ENCODE peak calls at places on chromosome 21, in ten cellular contexts. C, M, D, J, F, Z, T, H, G and A are unnamed samples.
A peak's percentile ranks its signal among the peaks of the same experiment; 100 is the strongest.

GRCh38 chr21:21807598-21807903 is 809.3 kb downstream of the NCAM2 start:
- DNase-seq in D (no peak), M (no peak), T (no peak), F (no peak), H (no peak), C (no peak), J (no peak), Z (no peak), G (no peak), A (no peak)

GRCh38 chr21:20999567-21000169 is 1.5 kb downstream of the NCAM2 start:
- DNase-seq in J (peak; percentile 37), Z (peak; percentile 38), M (peak; percentile 59), F (no peak), G (peak; percentile 23), C (peak; percentile 54), T (peak; percentile 69), D (no peak), H (no peak), A (no peak)

GRCh38 chr21:39000496-39000895 is 182.8 kb downstream of the PSMG1 start:
- DNase-seq in J (no peak), G (no peak), D (no peak), M (no peak), T (peak; percentile 26), C (no peak), H (no peak), F (no peak), Z (no peak), A (no peak)

GRCh38 chr21:34775793-34776192 is 107.0 kb downstream of the CLIC6 start:
- DNase-seq in D (no peak), G (no peak), J (no peak), Z (no peak), C (no peak), F (no peak), T (no peak), H (no peak), M (no peak), A (no peak)

GRCh38 chr21:45365608-45366241 is 39.2 kb upstream of the COL18A1 start:
- DNase-seq in F (no peak), T (peak; percentile 86), D (no peak), J (no peak), G (no peak), M (peak; percentile 60), C (no peak), Z (no peak), H (peak; percentile 26), A (no peak)

GRCh38 chr21:23534833-23535232 is 2072.4 kb downstream of the MRPL39 start:
- DNase-seq in D (no peak), C (no peak), Z (no peak), H (no peak), M (no peak), F (no peak), J (no peak), G (no peak), T (no peak), A (no peak)

GRCh38 chr21:33265664-33266049 is 510 bp upstream of the IL10RB start:
- DNase-seq in F (no peak), D (no peak), J (no peak), M (no peak), Z (no peak), H (peak; percentile 53), C (peak; percentile 98), T (peak; percentile 14), G (no peak), A (peak; percentile 72)

GRCh38 chr21:28385845-28386244 is 606.8 kb downstream of the LTN1 start:
- DNase-seq in T (no peak), D (no peak), Z (no peak), G (no peak), J (no peak), F (no peak), C (no peak), M (no peak), H (no peak), A (no peak)

GRCh38 chr21:29300547-29301138 is 1.9 kb downstream of the BACH1 start:
- DNase-seq in H (no peak), Z (no peak), M (no peak), F (no peak), C (no peak), D (no peak), T (peak; percentile 18), J (no peak), G (no peak), A (no peak)

GRCh38 chr21:40270134-40270533 is 402.9 kb downstream of the PCP4 start:
- DNase-seq in D (no peak), F (no peak), M (no peak), Z (no peak), T (no peak), H (no peak), J (no peak), G (no peak), C (no peak), A (no peak)

GRCh38 chr21:33069994-33070811 is at the start of gene OLIG1:
- DNase-seq in G (peak; percentile 31), C (peak; percentile 88), D (no peak), M (peak; percentile 79), T (peak; percentile 19), F (no peak), H (peak; percentile 82), Z (peak; percentile 66), J (peak; percentile 66), A (no peak)

GRCh38 chr21:36780861-36781260 is 81.9 kb downstream of the SIM2 start:
- DNase-seq in G (no peak), C (no peak), T (no peak), M (no peak), Z (no peak), F (no peak), D (no peak), H (no peak), J (no peak), A (no peak)

GRCh38 chr21:46051379-46051770 is 46.5 kb upstream of the COL6A2 start:
- DNase-seq in T (no peak), G (no peak), C (no peak), F (no peak), H (no peak), D (no peak), J (no peak), Z (peak; percentile 18), M (no peak), A (no peak)

GRCh38 chr21:46110499-46111192 is 12.7 kb downstream of the COL6A2 start:
- DNase-seq in J (no peak), G (no peak), M (no peak), C (no peak), Z (peak; percentile 12), F (no peak), H (peak; percentile 87), T (no peak), D (no peak), A (peak; percentile 36)

GRCh38 chr21:34199121-34199910 is 125.9 kb downstream of the MRPS6 start:
- DNase-seq in G (no peak), T (no peak), D (no peak), Z (no peak), F (no peak), C (no peak), H (peak; percentile 41), M (no peak), J (no peak), A (no peak)

GRCh38 chr21:29264721-29265120 is 34.0 kb upstream of the BACH1 start:
- DNase-seq in Z (no peak), F (no peak), M (no peak), C (no peak), D (no peak), T (no peak), G (no peak), J (no peak), H (no peak), A (no peak)

GRCh38 chr21:38181101-38181500 is 75.7 kb upstream of the KCNJ15 start:
- DNase-seq in H (no peak), M (no peak), D (no peak), F (no peak), C (no peak), J (no peak), G (no peak), T (no peak), Z (no peak), A (no peak)

GRCh38 chr21:41167348-41168342 is at the start of gene BACE2:
- DNase-seq in Z (peak; percentile 58), M (no peak), G (peak; percentile 67), J (no peak), T (peak; percentile 87), C (peak; percentile 22), D (no peak), H (peak; percentile 90), F (no peak), A (peak; percentile 88)

GRCh38 chr21:42535602-42536171 is 22.0 kb downstream of the SLC37A1 start:
- DNase-seq in C (no peak), G (no peak), Z (no peak), F (no peak), J (no peak), M (no peak), D (no peak), H (no peak), T (no peak), A (peak; percentile 78)

GRCh38 chr21:46366091-46366490 is 42.1 kb downstream of the PCNT start:
- DNase-seq in G (no peak), H (no peak), C (no peak), J (no peak), F (no peak), T (no peak), M (no peak), Z (no peak), D (no peak), A (no peak)

GRCh38 chr21:14956826-14957225 is 108.0 kb downstream of the NRIP1 start:
- DNase-seq in F (no peak), J (no peak), M (no peak), T (peak; percentile 69), H (no peak), Z (no peak), D (no peak), G (no peak), C (no peak), A (no peak)

GRCh38 chr21:39681257-39681656 is 63.7 kb upstream of the IGSF5 start:
- DNase-seq in C (no peak), M (no peak), F (no peak), D (no peak), Z (no peak), T (no peak), H (no peak), J (no peak), G (no peak), A (no peak)

GRCh38 chr21:44700101-44701022 is 3.4 kb downstream of the KRTAP10-12 start:
- DNase-seq in Z (no peak), D (no peak), G (no peak), J (no peak), H (no peak), C (no peak), F (no peak), M (no peak), T (no peak), A (no peak)

GRCh38 chr21:29196021-29196663 is 65.7 kb downstream of the MAP3K7CL start:
- DNase-seq in H (no peak), F (peak; percentile 49), M (peak; percentile 18), C (peak; percentile 96), Z (peak; percentile 51), G (peak; percentile 92), J (no peak), T (peak; percentile 93), D (no peak), A (peak; percentile 80)

GRCh38 chr21:42163511-42163863 is 55.5 kb upstream of the ABCG1 start:
- DNase-seq in C (no peak), F (no peak), H (no peak), M (no peak), J (no peak), D (no peak), G (no peak), Z (no peak), T (no peak), A (peak; percentile 40)

GRCh38 chr21:34782666-34783365 is 114.0 kb downstream of the CLIC6 start:
- DNase-seq in J (no peak), Z (no peak), H (no peak), G (no peak), F (no peak), D (no peak), M (no peak), T (no peak), C (no peak), A (no peak)

GRCh38 chr21:16046625-16047340 is 317.0 kb downstream of the USP25 start:
- DNase-seq in T (no peak), H (no peak), G (peak; percentile 16), Z (no peak), D (no peak), F (no peak), C (no peak), J (no peak), M (no peak), A (no peak)